ENCODE peak calls at places on chromosome 2, in seven cellular contexts. C, I, U, M, L, B and N are unnamed samples.

GRCh38 chr2:71669628-71670429 is 216.5 kb downstream of the DYSF start:
- DNase-seq in C (peak), I (no peak), U (no peak), M (no peak), L (no peak), B (no peak), N (no peak)

GRCh38 chr2:193895226-193895625 is 1700.5 kb upstream of the TMEFF2 start:
- DNase-seq in C (no peak), I (no peak), U (no peak), M (no peak), L (no peak), B (no peak), N (no peak)

GRCh38 chr2:2251255-2251654 is 79.8 kb downstream of the MYT1L start:
- DNase-seq in C (no peak), I (no peak), U (no peak), M (no peak), L (no peak), B (no peak), N (no peak)

GRCh38 chr2:18898271-18898670 is 308.9 kb upstream of the NT5C1B start:
- DNase-seq in C (no peak), I (no peak), U (no peak), M (no peak), L (no peak), B (no peak), N (no peak)

GRCh38 chr2:185147361-185147760 is 549.0 kb downstream of the ZNF804A start:
- DNase-seq in C (no peak), I (no peak), U (no peak), M (no peak), L (no peak), B (no peak), N (no peak)

GRCh38 chr2:61763605-61764034 is 90.2 kb downstream of the FAM161A start:
- DNase-seq in C (peak), I (peak), U (peak), M (no peak), L (peak), B (peak), N (no peak)

GRCh38 chr2:68732036-68732435 is 2.6 kb upstream of the ARHGAP25 start:
- DNase-seq in C (no peak), I (no peak), U (no peak), M (no peak), L (no peak), B (no peak), N (no peak)

GRCh38 chr2:107712857-107713256 is 113.8 kb upstream of the RGPD4 start:
- DNase-seq in C (no peak), I (no peak), U (no peak), M (no peak), L (no peak), B (no peak), N (no peak)

GRCh38 chr2:105409717-105410116 is 10.9 kb upstream of the FHL2 start:
- DNase-seq in C (no peak), I (no peak), U (peak), M (no peak), L (no peak), B (no peak), N (no peak)

GRCh38 chr2:129761569-129762021 is 217.9 kb upstream of the RAB6C start:
- DNase-seq in C (no peak), I (no peak), U (no peak), M (no peak), L (no peak), B (no peak), N (no peak)

GRCh38 chr2:162382283-162382682 is 38.4 kb downstream of the GCA start:
- DNase-seq in C (no peak), I (no peak), U (no peak), M (no peak), L (no peak), B (no peak), N (no peak)

GRCh38 chr2:84889332-84889731 is 8.4 kb upstream of the TRABD2A start:
- DNase-seq in C (no peak), I (no peak), U (no peak), M (no peak), L (no peak), B (no peak), N (no peak)

GRCh38 chr2:196291418-196291817 is 120.0 kb upstream of the STK17B start:
- DNase-seq in C (no peak), I (no peak), U (no peak), M (no peak), L (no peak), B (no peak), N (no peak)

GRCh38 chr2:105781274-105781673 is 36.6 kb downstream of the NCK2 start:
- DNase-seq in C (no peak), I (no peak), U (no peak), M (no peak), L (no peak), B (no peak), N (no peak)

GRCh38 chr2:50529600-50530218 is 502.2 kb downstream of the NRXN1 start:
- DNase-seq in C (peak), I (peak), U (peak), M (no peak), L (no peak), B (peak), N (peak)

GRCh38 chr2:38740851-38741541 is 10.2 kb downstream of the SRSF7 start:
- DNase-seq in C (peak), I (peak), U (no peak), M (no peak), L (no peak), B (peak), N (peak)

GRCh38 chr2:163610817-163611556 is 124.8 kb downstream of the FIGN start:
- DNase-seq in C (peak), I (peak), U (peak), M (no peak), L (no peak), B (no peak), N (no peak)

GRCh38 chr2:133710613-133711012 is 142.3 kb upstream of the NCKAP5 start:
- DNase-seq in C (peak), I (no peak), U (no peak), M (no peak), L (no peak), B (no peak), N (no peak)

GRCh38 chr2:64393611-64394010 is 60.4 kb upstream of the LGALSL start:
- DNase-seq in C (no peak), I (no peak), U (no peak), M (no peak), L (no peak), B (no peak), N (no peak)
- TF ChIP-seq YY1 in C (no peak), I (no peak), U (no peak), M (no peak), L (no peak), B (no peak), N (no peak)

GRCh38 chr2:199868431-199869226 is 17.6 kb upstream of the FTCDNL1 start:
- DNase-seq in C (no peak), I (no peak), U (no peak), M (no peak), L (no peak), B (no peak), N (no peak)
- H3K9ac ChIP-seq in C (no peak), I (no peak), U (no peak), M (no peak), L (no peak), B (no peak), N (no peak)

GRCh38 chr2:205867371-205867770 is 185.1 kb downstream of the NRP2 start:
- DNase-seq in C (no peak), I (no peak), U (no peak), M (no peak), L (no peak), B (no peak), N (no peak)

GRCh38 chr2:205868054-205868453 is 185.8 kb downstream of the NRP2 start:
- DNase-seq in C (no peak), I (no peak), U (no peak), M (no peak), L (no peak), B (no peak), N (no peak)

GRCh38 chr2:205869439-205869838 is 187.1 kb downstream of the NRP2 start:
- DNase-seq in C (no peak), I (no peak), U (no peak), M (no peak), L (no peak), B (no peak), N (no peak)

GRCh38 chr2:205865794-205866490 is 183.6 kb downstream of the NRP2 start:
- DNase-seq in C (peak), I (no peak), U (no peak), M (no peak), L (no peak), B (no peak), N (no peak)

GRCh38 chr2:205868773-205869333 is 186.6 kb downstream of the NRP2 start:
- DNase-seq in C (no peak), I (no peak), U (no peak), M (no peak), L (no peak), B (no peak), N (no peak)
- TF ChIP-seq YY1 in C (no peak), I (no peak), U (no peak), M (no peak), L (no peak), B (no peak), N (no peak)

GRCh38 chr2:48993576-48993975 is 160.7 kb downstream of the FSHR start:
- DNase-seq in C (no peak), I (no peak), U (no peak), M (no peak), L (no peak), B (no peak), N (no peak)
- H3K9ac ChIP-seq in C (no peak), I (no peak), U (no peak), M (no peak), L (no peak), B (no peak), N (no peak)

GRCh38 chr2:218081695-218082094 is 12.6 kb downstream of the RUFY4 start:
- DNase-seq in C (no peak), I (no peak), U (no peak), M (no peak), L (no peak), B (no peak), N (no peak)
- TF ChIP-seq YY1 in C (no peak), I (no peak), U (no peak), M (no peak), L (no peak), B (no peak), N (no peak)

DNA sequence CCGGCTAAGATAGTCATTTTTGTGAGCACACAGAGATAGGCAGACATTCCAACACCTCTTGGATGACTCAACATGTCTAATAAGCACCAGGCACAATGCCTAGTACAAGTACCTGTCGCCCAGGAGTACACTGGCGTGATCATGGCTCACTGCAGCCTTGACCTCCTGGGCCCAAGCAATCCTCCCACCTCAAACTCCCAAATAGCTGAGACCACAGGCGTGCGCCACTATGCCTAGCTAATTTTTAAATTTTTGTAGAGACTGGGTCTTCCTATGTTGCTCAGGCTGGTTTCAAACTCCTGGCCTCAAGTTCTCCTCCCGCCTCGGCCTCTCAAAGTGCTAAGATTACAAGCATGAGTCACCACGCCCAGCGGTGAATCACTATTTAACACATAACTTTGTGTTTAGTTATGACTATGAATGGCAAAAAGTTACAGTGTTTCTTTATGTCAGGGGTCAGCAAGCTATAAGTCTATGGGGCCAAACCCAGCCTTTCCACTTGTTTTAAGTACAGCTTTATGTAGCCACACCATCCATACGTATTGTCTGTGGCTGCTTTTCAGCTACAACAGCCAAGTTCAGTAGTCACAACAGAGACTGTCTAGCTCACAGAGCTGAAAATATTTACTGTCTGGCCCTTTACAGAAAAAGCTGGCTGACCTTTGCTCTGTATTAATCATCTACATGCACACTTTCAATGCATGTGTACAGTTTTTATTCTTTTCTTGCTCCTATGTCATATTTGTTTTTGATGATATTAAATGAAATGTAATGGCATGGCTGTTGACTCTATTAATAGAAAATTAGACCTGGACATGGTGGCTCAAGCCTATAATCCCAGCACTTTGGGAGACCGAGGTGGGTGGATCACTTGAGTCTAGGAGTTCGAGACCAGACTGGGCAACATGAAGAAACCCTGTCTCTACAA is 18.7 kb downstream of the ORC2 start:
- DNase-seq in C (no peak), I (peak), U (peak), M (no peak), L (no peak), B (no peak), N (no peak)
- H3K9ac ChIP-seq in C (peak), I (no peak), U (peak), M (no peak), L (no peak), B (no peak), N (no peak)

GRCh38 chr2:119766944-119767343 is 7.2 kb downstream of the PTPN4 start:
- DNase-seq in C (no peak), I (no peak), U (no peak), M (no peak), L (no peak), B (no peak), N (no peak)
- TF ChIP-seq YY1 in C (no peak), I (no peak), U (no peak), M (no peak), L (no peak), B (no peak), N (no peak)